ENCODE peak calls at places on chromosome 13, in eight cellular contexts. V is left cardiac atrium; J is activated T-helper 1 cell treated with anti-CD3 and anti-CD28 coated beads, Interleukin-2, amount 50 U/mL, for 16 hours; X is C1 segment of cervical spinal cord; Q is kidney glomerular epithelial cell; H is stimulated activated CD8-positive, alpha-beta memory T cell treated with anti-CD3 and anti-CD28 coated beads, Interleukin-15, amount 100 ng/mL, for 4 hours; G is Kasumi-1; S is kidney epithelial cell. C is an unnamed sample.

GRCh38 chr13:85243831-85244230 is 555.4 kb downstream of the SLITRK6 start:
- DNase-seq in V (no peak), J (no peak), X (no peak), Q (no peak), H (no peak), G (no peak), S (no peak), C (no peak)

GRCh38 chr13:27194895-27195764 is 23.5 kb upstream of the USP12 start:
- DNase-seq in V (no peak), J (no peak), X (no peak), Q (peak; percentile 89), H (no peak), G (no peak), S (peak; percentile 90), C (peak; percentile 99)

GRCh38 chr13:97879646-97880297 is 73.7 kb upstream of the IPO5 start:
- DNase-seq in V (no peak), J (no peak), X (no peak), Q (peak; percentile 44), H (no peak), G (no peak), S (peak; percentile 56), C (peak; percentile 94)

GRCh38 chr13:46575843-46576242 is 22.9 kb downstream of the LRCH1 start:
- DNase-seq in V (peak; percentile 27), J (no peak), X (no peak), Q (peak; percentile 61), H (no peak), G (no peak), S (no peak), C (peak; percentile 84)

GRCh38 chr13:42152495-42152894 is 104.0 kb downstream of the DGKH start:
- DNase-seq in V (no peak), J (no peak), X (no peak), Q (no peak), H (no peak), G (no peak), S (no peak), C (no peak)

GRCh38 chr13:51286135-51287002 is 53.1 kb upstream of the SERPINE3 start:
- DNase-seq in V (peak; percentile 86), J (peak; percentile 12), X (peak; percentile 32), Q (peak; percentile 79), H (peak; percentile 28), G (peak; percentile 71), S (peak; percentile 26), C (peak; percentile 70)

GRCh38 chr13:93260591-93260990 is 34.0 kb downstream of the GPC6 start:
- DNase-seq in V (no peak), J (no peak), X (no peak), Q (no peak), H (no peak), G (no peak), S (no peak), C (peak; percentile 21)

GRCh38 chr13:60258349-60258748 is 94.6 kb upstream of the DIAPH3 start:
- DNase-seq in V (no peak), J (no peak), X (no peak), Q (no peak), H (no peak), G (no peak), S (no peak), C (no peak)

GRCh38 chr13:93700115-93700514 is 473.5 kb downstream of the GPC6 start:
- DNase-seq in V (no peak), J (no peak), X (no peak), Q (peak; percentile 72), H (no peak), G (no peak), S (no peak), C (no peak)

GRCh38 chr13:44281252-44282000 is 92.2 kb upstream of the SERP2 start:
- DNase-seq in V (no peak), J (no peak), X (no peak), Q (peak; percentile 85), H (no peak), G (no peak), S (peak; percentile 91), C (no peak)

GRCh38 chr13:41268764-41269163 is 5.4 kb upstream of the MTRF1 start:
- DNase-seq in V (no peak), J (no peak), X (no peak), Q (no peak), H (no peak), G (peak; percentile 32), S (no peak), C (peak; percentile 66)

GRCh38 chr13:83007226-83007625 is 875.0 kb downstream of the SLITRK1 start:
- DNase-seq in V (no peak), J (no peak), X (no peak), Q (no peak), H (no peak), G (peak; percentile 78), S (no peak), C (no peak)

GRCh38 chr13:105773887-105774538 is 761.4 kb downstream of the EFNB2 start:
- DNase-seq in V (no peak), J (no peak), X (no peak), Q (peak; percentile 36), H (no peak), G (no peak), S (peak; percentile 89), C (peak; percentile 73)

GRCh38 chr13:74066937-74067336 is 67.3 kb downstream of the KLF12 start:
- DNase-seq in V (no peak), J (no peak), X (no peak), Q (no peak), H (no peak), G (no peak), S (no peak), C (no peak)

GRCh38 chr13:111280666-111281577 is 39.5 kb upstream of the TEX29 start:
- DNase-seq in V (no peak), J (no peak), X (no peak), Q (no peak), H (no peak), G (no peak), S (no peak), C (peak; percentile 59)

GRCh38 chr13:37526710-37527446 is 71.7 kb downstream of the POSTN start:
- DNase-seq in V (no peak), J (no peak), X (no peak), Q (no peak), H (no peak), G (no peak), S (no peak), C (no peak)

GRCh38 chr13:23979361-23980159 is 82.3 kb upstream of the C1QTNF9B start:
- DNase-seq in V (peak; percentile 92), J (no peak), X (peak; percentile 49), Q (peak; percentile 69), H (no peak), G (peak; percentile 1), S (peak; percentile 25), C (peak; percentile 92)

GRCh38 chr13:41952749-41953148 is 8.2 kb downstream of the VWA8 start:
- DNase-seq in V (no peak), J (no peak), X (no peak), Q (no peak), H (no peak), G (no peak), S (no peak), C (no peak)

GRCh38 chr13:49622174-49622946 is 5.9 kb upstream of the ARL11 start:
- DNase-seq in V (peak; percentile 59), J (no peak), X (no peak), Q (no peak), H (no peak), G (no peak), S (no peak), C (no peak)

GRCh38 chr13:60226507-60226906 is 62.8 kb upstream of the DIAPH3 start:
- DNase-seq in V (no peak), J (no peak), X (no peak), Q (peak; percentile 11), H (no peak), G (no peak), S (no peak), C (peak; percentile 34)

GRCh38 chr13:102045713-102046112 is 356.1 kb downstream of the FGF14 start:
- DNase-seq in V (no peak), J (no peak), X (no peak), Q (no peak), H (no peak), G (no peak), S (no peak), C (no peak)

GRCh38 chr13:36674337-36675212 is 755 bp downstream of the SERTM1 start:
- DNase-seq in V (no peak), J (no peak), X (no peak), Q (no peak), H (no peak), G (no peak), S (no peak), C (no peak)